ENCODE peak calls at places on chromosomes 5 and 9, in seven cellular contexts. One of them, this sample, is unnamed.

GRCh38 chr9:129719135-129719534 is 33.7 kb downstream of the PTGES start:
- DNase-seq in memory B cell: no peak
- DNase-seq in GM18507: no peak
- DNase-seq in posterior vena cava: no peak
- DNase-seq in A549: no peak
- DNase-seq in SJSA1: no peak
- DNase-seq in activated CD4-positive, alpha-beta T cell treated with anti-CD3 and anti-CD28 coated beads for 48 hours: no peak
- DNase-seq in this sample: no peak

GRCh38 chr9:124504530-124505005 is 2.6 kb downstream of the NR5A1 start:
- DNase-seq in SJSA1: no peak
- DNase-seq in A549: no peak
- DNase-seq in GM18507: no peak
- DNase-seq in posterior vena cava: no peak
- DNase-seq in memory B cell: no peak
- DNase-seq in activated CD4-positive, alpha-beta T cell treated with anti-CD3 and anti-CD28 coated beads for 48 hours: no peak
- DNase-seq in this sample: no peak

GRCh38 chr5:33370135-33370472 is 70.7 kb upstream of the TARS1 start:
- DNase-seq in activated CD4-positive, alpha-beta T cell treated with anti-CD3 and anti-CD28 coated beads for 48 hours: no peak
- DNase-seq in SJSA1: no peak
- DNase-seq in posterior vena cava: no peak
- DNase-seq in A549: no peak
- DNase-seq in GM18507: no peak
- DNase-seq in memory B cell: no peak
- DNase-seq in this sample: no peak

GRCh38 chr9:37430841-37431597 is 8.5 kb downstream of the GRHPR start:
- DNase-seq in activated CD4-positive, alpha-beta T cell treated with anti-CD3 and anti-CD28 coated beads for 48 hours: no peak
- DNase-seq in A549: no peak
- DNase-seq in posterior vena cava: peak
- DNase-seq in GM18507: no peak
- DNase-seq in SJSA1: no peak
- DNase-seq in memory B cell: no peak
- DNase-seq in this sample: no peak

GRCh38 chr9:137494550-137495351 is 35.6 kb upstream of the NSMF start:
- DNase-seq in A549: no peak
- DNase-seq in activated CD4-positive, alpha-beta T cell treated with anti-CD3 and anti-CD28 coated beads for 48 hours: no peak
- DNase-seq in GM18507: no peak
- DNase-seq in posterior vena cava: no peak
- DNase-seq in memory B cell: no peak
- DNase-seq in SJSA1: no peak
- DNase-seq in this sample: no peak

GRCh38 chr5:138489705-138490104 is 24.4 kb downstream of the EGR1 start:
- DNase-seq in SJSA1: no peak
- DNase-seq in A549: no peak
- DNase-seq in posterior vena cava: no peak
- DNase-seq in activated CD4-positive, alpha-beta T cell treated with anti-CD3 and anti-CD28 coated beads for 48 hours: no peak
- DNase-seq in memory B cell: no peak
- DNase-seq in GM18507: no peak
- DNase-seq in this sample: no peak

GRCh38 chr5:39466804-39467203 is 42.0 kb upstream of the DAB2 start:
- DNase-seq in A549: no peak
- DNase-seq in activated CD4-positive, alpha-beta T cell treated with anti-CD3 and anti-CD28 coated beads for 48 hours: no peak
- DNase-seq in SJSA1: no peak
- DNase-seq in memory B cell: no peak
- DNase-seq in posterior vena cava: no peak
- DNase-seq in GM18507: no peak
- DNase-seq in this sample: no peak

GRCh38 chr5:154758501-154758900 is 3.3 kb downstream of the LARP1 start:
- DNase-seq in posterior vena cava: no peak
- DNase-seq in A549: no peak
- DNase-seq in GM18507: no peak
- DNase-seq in SJSA1: no peak
- DNase-seq in activated CD4-positive, alpha-beta T cell treated with anti-CD3 and anti-CD28 coated beads for 48 hours: no peak
- DNase-seq in memory B cell: no peak
- DNase-seq in this sample: no peak

GRCh38 chr9:123278361-123278760 is 10.0 kb upstream of the STRBP start:
- DNase-seq in A549: no peak
- DNase-seq in SJSA1: no peak
- DNase-seq in posterior vena cava: no peak
- DNase-seq in memory B cell: no peak
- DNase-seq in activated CD4-positive, alpha-beta T cell treated with anti-CD3 and anti-CD28 coated beads for 48 hours: no peak
- DNase-seq in GM18507: no peak
- DNase-seq in this sample: no peak

GRCh38 chr5:104540448-104540847 is 977.9 kb upstream of the NUDT12 start:
- DNase-seq in memory B cell: no peak
- DNase-seq in posterior vena cava: no peak
- DNase-seq in GM18507: no peak
- DNase-seq in A549: no peak
- DNase-seq in activated CD4-positive, alpha-beta T cell treated with anti-CD3 and anti-CD28 coated beads for 48 hours: no peak
- DNase-seq in SJSA1: no peak
- DNase-seq in this sample: no peak

GRCh38 chr5:110064593-110065268 is 375.0 kb downstream of the MAN2A1 start:
- DNase-seq in memory B cell: no peak
- DNase-seq in activated CD4-positive, alpha-beta T cell treated with anti-CD3 and anti-CD28 coated beads for 48 hours: no peak
- DNase-seq in A549: no peak
- DNase-seq in posterior vena cava: no peak
- DNase-seq in GM18507: no peak
- DNase-seq in SJSA1: no peak
- DNase-seq in this sample: no peak

GRCh38 chr9:100295240-100295639 is 57.5 kb downstream of the TEX10 start:
- DNase-seq in SJSA1: no peak
- DNase-seq in activated CD4-positive, alpha-beta T cell treated with anti-CD3 and anti-CD28 coated beads for 48 hours: no peak
- DNase-seq in GM18507: no peak
- DNase-seq in memory B cell: no peak
- DNase-seq in posterior vena cava: no peak
- DNase-seq in A549: no peak
- DNase-seq in this sample: no peak

GRCh38 chr5:154240595-154240994 is 50.1 kb downstream of the GALNT10 start:
- DNase-seq in memory B cell: no peak
- DNase-seq in activated CD4-positive, alpha-beta T cell treated with anti-CD3 and anti-CD28 coated beads for 48 hours: no peak
- DNase-seq in SJSA1: no peak
- DNase-seq in A549: no peak
- DNase-seq in GM18507: no peak
- DNase-seq in posterior vena cava: no peak
- DNase-seq in this sample: no peak

GRCh38 chr9:127129073-127129717 is 6.8 kb upstream of the ANGPTL2 start:
- DNase-seq in GM18507: no peak
- DNase-seq in A549: no peak
- DNase-seq in activated CD4-positive, alpha-beta T cell treated with anti-CD3 and anti-CD28 coated beads for 48 hours: no peak
- DNase-seq in memory B cell: no peak
- DNase-seq in SJSA1: no peak
- DNase-seq in posterior vena cava: no peak
- DNase-seq in this sample: no peak

GRCh38 chr5:139847790-139848507 is 52.3 kb downstream of the PSD2 start:
- DNase-seq in A549: peak
- DNase-seq in posterior vena cava: peak
- DNase-seq in GM18507: peak
- DNase-seq in SJSA1: peak
- DNase-seq in memory B cell: peak
- DNase-seq in activated CD4-positive, alpha-beta T cell treated with anti-CD3 and anti-CD28 coated beads for 48 hours: peak
- DNase-seq in this sample: peak

GRCh38 chr9:133331221-133331620 is 4.8 kb downstream of the SURF6 start:
- DNase-seq in GM18507: no peak
- DNase-seq in SJSA1: no peak
- DNase-seq in posterior vena cava: no peak
- DNase-seq in activated CD4-positive, alpha-beta T cell treated with anti-CD3 and anti-CD28 coated beads for 48 hours: no peak
- DNase-seq in A549: no peak
- DNase-seq in memory B cell: no peak
- DNase-seq in this sample: no peak

GRCh38 chr9:125241863-125242739 is 958 bp upstream of the HSPA5 start:
- DNase-seq in GM18507: no peak
- DNase-seq in A549: peak
- DNase-seq in activated CD4-positive, alpha-beta T cell treated with anti-CD3 and anti-CD28 coated beads for 48 hours: peak
- DNase-seq in SJSA1: no peak
- DNase-seq in posterior vena cava: peak
- DNase-seq in memory B cell: no peak
- DNase-seq in this sample: no peak

This sample was measured in SW 1271.